ENCODE peak calls at places on chromosome 10, in seven cellular contexts. One of them, this sample, is unnamed.
A peak's percentile ranks its signal among the peaks of the same experiment; 100 is the strongest.

GRCh38 chr10:132451506-132452215 is 54.7 kb downstream of the PWWP2B start:
- DNase-seq in H1: no peak
- DNase-seq in HCT116: no peak
- DNase-seq in GM12878: no peak
- DNase-seq in SK-N-SH: no peak
- DNase-seq in HepG2: no peak
- DNase-seq in K562: no peak
- DNase-seq in this sample: no peak

GRCh38 chr10:3100856-3101640 is 33.7 kb downstream of the PFKP start:
- DNase-seq in H1: no peak
- DNase-seq in HCT116: no peak
- DNase-seq in GM12878: no peak
- DNase-seq in SK-N-SH: no peak
- DNase-seq in HepG2: no peak
- DNase-seq in K562: no peak
- DNase-seq in this sample: no peak

GRCh38 chr10:127738512-127739424 is 1.8 kb downstream of the FOXI2 start:
- DNase-seq in H1: no peak
- DNase-seq in HCT116: no peak
- DNase-seq in GM12878: no peak
- DNase-seq in SK-N-SH: peak; percentile 37
- DNase-seq in HepG2: no peak
- DNase-seq in K562: no peak
- DNase-seq in this sample: no peak

GRCh38 chr10:110500515-110500905 is 2.8 kb downstream of the DUSP5 start:
- DNase-seq in H1: no peak
- DNase-seq in HCT116: no peak
- DNase-seq in GM12878: no peak
- DNase-seq in SK-N-SH: no peak
- DNase-seq in HepG2: no peak
- DNase-seq in K562: no peak
- DNase-seq in this sample: no peak

GRCh38 chr10:22133640-22134624 is 83.9 kb downstream of the EBLN1 start:
- DNase-seq in H1: no peak
- DNase-seq in HCT116: no peak
- DNase-seq in GM12878: no peak
- DNase-seq in SK-N-SH: peak; percentile 77
- DNase-seq in HepG2: no peak
- DNase-seq in K562: peak; percentile 81
- DNase-seq in this sample: no peak

GRCh38 chr10:7956508-7956907 is 98.0 kb upstream of the GATA3 start:
- DNase-seq in H1: no peak
- DNase-seq in HCT116: no peak
- DNase-seq in GM12878: peak; percentile 45
- DNase-seq in SK-N-SH: no peak
- DNase-seq in HepG2: no peak
- DNase-seq in K562: peak; percentile 25
- DNase-seq in this sample: no peak

GRCh38 chr10:5604236-5604925 is 62.0 kb downstream of the ASB13 start:
- DNase-seq in H1: no peak
- DNase-seq in HCT116: no peak
- DNase-seq in GM12878: no peak
- DNase-seq in SK-N-SH: no peak
- DNase-seq in HepG2: no peak
- DNase-seq in K562: no peak
- DNase-seq in this sample: no peak

GRCh38 chr10:102435529-102436233 is 3.3 kb upstream of the CUEDC2 start:
- DNase-seq in H1: no peak
- DNase-seq in HCT116: no peak
- DNase-seq in GM12878: no peak
- DNase-seq in SK-N-SH: no peak
- DNase-seq in HepG2: no peak
- DNase-seq in K562: peak; percentile 87
- DNase-seq in this sample: no peak

GRCh38 chr10:44198096-44198779 is 186.7 kb downstream of the CXCL12 start:
- DNase-seq in H1: no peak
- DNase-seq in HCT116: no peak
- DNase-seq in GM12878: no peak
- DNase-seq in SK-N-SH: no peak
- DNase-seq in HepG2: no peak
- DNase-seq in K562: no peak
- DNase-seq in this sample: no peak

GRCh38 chr10:132850896-132851295 is 64.9 kb upstream of the NKX6-2 start:
- DNase-seq in H1: no peak
- DNase-seq in HCT116: no peak
- DNase-seq in GM12878: no peak
- DNase-seq in SK-N-SH: no peak
- DNase-seq in HepG2: no peak
- DNase-seq in K562: no peak
- DNase-seq in this sample: no peak

GRCh38 chr10:69639291-69640195 is 9.5 kb downstream of the FAM241B start:
- DNase-seq in H1: no peak
- DNase-seq in HCT116: peak; percentile 65
- DNase-seq in GM12878: peak; percentile 11
- DNase-seq in SK-N-SH: peak; percentile 81
- DNase-seq in HepG2: peak; percentile 56
- DNase-seq in K562: peak; percentile 74
- DNase-seq in this sample: peak; percentile 61

GRCh38 chr10:76082232-76082631 is 650.8 kb downstream of the LRMDA start:
- DNase-seq in H1: no peak
- DNase-seq in HCT116: no peak
- DNase-seq in GM12878: no peak
- DNase-seq in SK-N-SH: no peak
- DNase-seq in HepG2: no peak
- DNase-seq in K562: no peak
- DNase-seq in this sample: no peak

GRCh38 chr10:63630085-63630927 is 109.1 kb downstream of the REEP3 start:
- DNase-seq in H1: peak; percentile 65
- DNase-seq in HCT116: peak; percentile 63
- DNase-seq in GM12878: peak; percentile 43
- DNase-seq in SK-N-SH: peak; percentile 92
- DNase-seq in HepG2: peak; percentile 69
- DNase-seq in K562: peak; percentile 95
- DNase-seq in this sample: peak; percentile 66

GRCh38 chr10:24971374-24971773 is 19.0 kb upstream of the PRTFDC1 start:
- DNase-seq in H1: no peak
- DNase-seq in HCT116: no peak
- DNase-seq in GM12878: no peak
- DNase-seq in SK-N-SH: no peak
- DNase-seq in HepG2: no peak
- DNase-seq in K562: no peak
- DNase-seq in this sample: no peak

GRCh38 chr10:34670101-34670500 is 145.0 kb downstream of the PARD3 start:
- DNase-seq in H1: no peak
- DNase-seq in HCT116: no peak
- DNase-seq in GM12878: no peak
- DNase-seq in SK-N-SH: no peak
- DNase-seq in HepG2: no peak
- DNase-seq in K562: no peak
- DNase-seq in this sample: no peak
- TF ChIP-seq JUND in H1: no peak
- TF ChIP-seq JUND in HCT116: no peak
- TF ChIP-seq JUND in GM12878: no peak
- TF ChIP-seq JUND in SK-N-SH: no peak
- TF ChIP-seq JUND in HepG2: no peak
- TF ChIP-seq JUND in K562: no peak
- TF ChIP-seq JUND in this sample: no peak

DNA sequence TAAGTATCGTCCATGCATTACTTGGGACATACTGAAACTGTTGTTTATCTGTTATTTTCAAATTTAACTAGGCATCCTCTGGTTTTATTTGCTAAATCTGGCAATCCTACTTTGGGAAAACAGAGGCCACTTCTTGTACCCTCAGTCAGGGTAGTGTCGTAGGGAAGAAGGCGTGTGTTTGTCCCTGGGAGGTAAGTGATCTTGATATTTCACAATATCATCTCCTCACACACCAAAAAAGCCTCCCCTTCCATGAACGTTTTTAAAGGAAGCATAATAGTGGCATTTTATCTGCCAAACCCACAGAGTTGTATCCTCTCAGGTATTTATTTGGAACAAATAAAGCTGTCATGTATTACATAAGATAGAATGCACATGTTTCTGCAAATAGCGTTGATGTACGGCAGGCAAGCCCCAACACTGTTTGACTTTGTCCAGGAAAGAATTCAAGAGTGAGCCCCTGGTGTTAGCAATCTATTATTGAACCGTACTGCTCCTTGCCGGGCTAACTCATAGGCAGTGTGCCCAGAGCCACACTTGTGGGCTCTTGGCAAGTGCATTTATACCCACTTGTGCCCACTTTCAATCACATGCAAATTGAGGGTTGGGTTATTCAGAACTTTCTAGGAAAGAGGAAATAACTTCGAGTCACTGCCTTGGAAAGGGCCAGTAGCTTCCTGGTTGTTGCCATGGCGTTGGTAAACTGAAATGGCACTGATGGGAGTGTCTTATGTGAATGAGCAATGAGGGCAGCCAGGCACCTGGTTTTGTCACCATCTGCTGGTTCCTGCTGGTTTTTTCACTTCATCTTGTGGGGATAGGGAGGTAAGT is 266.0 kb downstream of the USP6NL start:
- DNase-seq in H1: peak; percentile 51
- DNase-seq in HCT116: peak; percentile 61
- DNase-seq in GM12878: peak; percentile 27
- DNase-seq in SK-N-SH: no peak
- DNase-seq in HepG2: peak; percentile 4
- DNase-seq in K562: no peak
- DNase-seq in this sample: peak; percentile 72
- TF ChIP-seq JUND in H1: no peak
- TF ChIP-seq JUND in HCT116: no peak
- TF ChIP-seq JUND in GM12878: no peak
- TF ChIP-seq JUND in SK-N-SH: no peak
- TF ChIP-seq JUND in HepG2: no peak
- TF ChIP-seq JUND in K562: no peak
- TF ChIP-seq JUND in this sample: no peak

GRCh38 chr10:12835709-12836108 is 165.8 kb downstream of the CCDC3 start:
- DNase-seq in H1: no peak
- DNase-seq in HCT116: peak; percentile 15
- DNase-seq in GM12878: no peak
- DNase-seq in SK-N-SH: no peak
- DNase-seq in HepG2: no peak
- DNase-seq in K562: no peak
- DNase-seq in this sample: no peak
- TF ChIP-seq JUND in H1: no peak
- TF ChIP-seq JUND in HCT116: peak; percentile 26
- TF ChIP-seq JUND in GM12878: no peak
- TF ChIP-seq JUND in SK-N-SH: peak; percentile 32
- TF ChIP-seq JUND in HepG2: no peak
- TF ChIP-seq JUND in K562: no peak
- TF ChIP-seq JUND in this sample: no peak

GRCh38 chr10:10821926-10822325 is 195.7 kb upstream of the CELF2 start:
- DNase-seq in H1: no peak
- DNase-seq in HCT116: no peak
- DNase-seq in GM12878: no peak
- DNase-seq in SK-N-SH: no peak
- DNase-seq in HepG2: no peak
- DNase-seq in K562: no peak
- DNase-seq in this sample: no peak

GRCh38 chr10:10818082-10818481 is 199.6 kb upstream of the CELF2 start:
- DNase-seq in H1: no peak
- DNase-seq in HCT116: no peak
- DNase-seq in GM12878: no peak
- DNase-seq in SK-N-SH: no peak
- DNase-seq in HepG2: no peak
- DNase-seq in K562: no peak
- DNase-seq in this sample: no peak

GRCh38 chr10:10817609-10818008 is 200.1 kb upstream of the CELF2 start:
- DNase-seq in H1: no peak
- DNase-seq in HCT116: no peak
- DNase-seq in GM12878: no peak
- DNase-seq in SK-N-SH: no peak
- DNase-seq in HepG2: no peak
- DNase-seq in K562: no peak
- DNase-seq in this sample: no peak

GRCh38 chr10:10816453-10816852 is 201.2 kb upstream of the CELF2 start:
- DNase-seq in H1: no peak
- DNase-seq in HCT116: no peak
- DNase-seq in GM12878: no peak
- DNase-seq in SK-N-SH: no peak
- DNase-seq in HepG2: no peak
- DNase-seq in K562: no peak
- DNase-seq in this sample: no peak

DNA sequence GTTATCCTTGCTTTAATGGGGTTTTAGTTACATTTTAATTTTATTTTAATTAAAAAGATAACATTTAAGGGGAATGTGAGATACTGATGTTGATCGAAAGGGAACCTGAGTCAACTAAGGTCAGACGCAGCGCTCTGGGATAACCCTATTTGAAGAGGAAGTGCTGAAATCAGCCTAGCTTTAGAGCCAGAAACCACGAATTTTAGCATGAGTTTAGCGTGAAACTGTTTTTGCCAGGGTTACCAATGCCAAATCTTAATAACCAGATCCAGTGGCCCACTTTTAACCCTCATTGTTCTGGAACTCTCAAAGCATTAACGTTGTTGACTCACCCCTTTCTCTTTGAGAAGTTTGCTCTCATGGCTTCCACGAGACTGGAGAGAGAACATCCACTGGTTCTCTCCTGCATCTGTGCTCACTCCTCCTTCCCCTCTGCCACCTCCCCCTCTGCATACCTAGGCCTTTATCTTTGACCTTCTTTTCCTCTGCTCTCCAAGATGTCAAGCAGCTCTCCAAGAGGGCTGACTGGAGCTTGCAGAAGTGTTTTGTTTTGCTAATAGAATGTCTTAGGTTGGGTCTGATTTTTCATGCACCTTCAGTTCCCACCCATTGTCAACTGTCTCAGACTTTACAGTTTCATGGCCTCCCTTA is 198.3 kb upstream of the CELF2 start:
- DNase-seq in H1: no peak
- DNase-seq in HCT116: no peak
- DNase-seq in GM12878: no peak
- DNase-seq in SK-N-SH: no peak
- DNase-seq in HepG2: no peak
- DNase-seq in K562: no peak
- DNase-seq in this sample: no peak
- TF ChIP-seq JUND in H1: no peak
- TF ChIP-seq JUND in HCT116: no peak
- TF ChIP-seq JUND in GM12878: no peak
- TF ChIP-seq JUND in SK-N-SH: no peak
- TF ChIP-seq JUND in HepG2: no peak
- TF ChIP-seq JUND in K562: no peak
- TF ChIP-seq JUND in this sample: no peak

GRCh38 chr10:47079177-47079580 is 168.0 kb downstream of the PTPN20 start:
- DNase-seq in H1: no peak
- DNase-seq in HCT116: no peak
- DNase-seq in GM12878: no peak
- DNase-seq in SK-N-SH: no peak
- DNase-seq in HepG2: no peak
- DNase-seq in K562: no peak
- DNase-seq in this sample: no peak
- TF ChIP-seq JUND in H1: no peak
- TF ChIP-seq JUND in HCT116: no peak
- TF ChIP-seq JUND in GM12878: no peak
- TF ChIP-seq JUND in SK-N-SH: no peak
- TF ChIP-seq JUND in HepG2: no peak
- TF ChIP-seq JUND in K562: no peak
- TF ChIP-seq JUND in this sample: no peak

GRCh38 chr10:17453377-17454091 is 861 bp downstream of the ST8SIA6 start:
- DNase-seq in H1: peak; percentile 33
- DNase-seq in HCT116: no peak
- DNase-seq in GM12878: no peak
- DNase-seq in SK-N-SH: peak; percentile 68
- DNase-seq in HepG2: no peak
- DNase-seq in K562: peak; percentile 69
- DNase-seq in this sample: peak; percentile 80
- TF ChIP-seq JUND in H1: no peak
- TF ChIP-seq JUND in HCT116: no peak
- TF ChIP-seq JUND in GM12878: no peak
- TF ChIP-seq JUND in SK-N-SH: no peak
- TF ChIP-seq JUND in HepG2: no peak
- TF ChIP-seq JUND in K562: no peak
- TF ChIP-seq JUND in this sample: no peak

This sample was measured in T47D.